ENCODE peak calls at places on chromosome 14, in five cellular contexts. E is HT1080; P is T-helper 2 cell treated with Interferon-gamma antibody and Interleukin-4, amounts not matched to agents 5 μg/mL and 100 μg/mL, for 36 hours; H is GM18507; A is astrocyte of the spinal cord. G is an unnamed sample.
A peak's percentile ranks its signal among the peaks of the same experiment; 100 is the strongest.

GRCh38 chr14:58814476-58814875 is 176.7 kb downstream of the DACT1 start:
- DNase-seq in E (no peak), P (no peak), H (no peak), A (no peak), G (no peak)

GRCh38 chr14:89418452-89418851 is 1.4 kb upstream of the FOXN3 start:
- DNase-seq in E (no peak), P (peak; percentile 19), H (no peak), A (no peak), G (no peak)

GRCh38 chr14:90632868-90633267 is 183.4 kb downstream of the TTC7B start:
- DNase-seq in E (no peak), P (no peak), H (no peak), A (no peak), G (no peak)

GRCh38 chr14:35229495-35230089 is 62.6 kb upstream of the PSMA6 start:
- DNase-seq in E (peak; percentile 18), P (no peak), H (no peak), A (no peak), G (no peak)

GRCh38 chr14:34220311-34220710 is 241.7 kb downstream of the SPTSSA start:
- DNase-seq in E (no peak), P (no peak), H (no peak), A (no peak), G (no peak)

GRCh38 chr14:59244581-59244980 is 56.1 kb downstream of the DAAM1 start:
- DNase-seq in E (no peak), P (no peak), H (no peak), A (no peak), G (no peak)

GRCh38 chr14:38350102-38350501 is 94.2 kb upstream of the CLEC14A start:
- DNase-seq in E (no peak), P (no peak), H (no peak), A (no peak), G (no peak)

GRCh38 chr14:91317381-91318313 is 73.1 kb upstream of the GPR68 start:
- DNase-seq in E (peak; percentile 72), P (peak; percentile 74), H (no peak), A (no peak), G (no peak)

GRCh38 chr14:87081004-87081403 is 912.0 kb downstream of the GALC start:
- DNase-seq in E (no peak), P (no peak), H (no peak), A (no peak), G (no peak)

GRCh38 chr14:58085877-58086276 is 66.1 kb downstream of the ARMH4 start:
- DNase-seq in E (no peak), P (no peak), H (no peak), A (no peak), G (no peak)

GRCh38 chr14:54673193-54674121 is 106.5 kb downstream of the SAMD4A start:
- DNase-seq in E (no peak), P (no peak), H (no peak), A (peak; percentile 53), G (no peak)

GRCh38 chr14:95496690-95497241 is 19.7 kb downstream of the SYNE3 start:
- DNase-seq in E (peak; percentile 74), P (no peak), H (no peak), A (peak; percentile 86), G (peak; percentile 81)

GRCh38 chr14:71166434-71166833 is 259.2 kb downstream of the PCNX1 start:
- DNase-seq in E (peak; percentile 77), P (no peak), H (no peak), A (peak; percentile 81), G (peak; percentile 69)

GRCh38 chr14:98919431-98919830 is 352.6 kb downstream of the BCL11B start:
- DNase-seq in E (no peak), P (no peak), H (no peak), A (no peak), G (no peak)

GRCh38 chr14:58828298-58828697 is 190.5 kb downstream of the DACT1 start:
- DNase-seq in E (no peak), P (no peak), H (no peak), A (no peak), G (no peak)

GRCh38 chr14:24334431-24335271 is at the start of gene ADCY4:
- DNase-seq in E (no peak), P (no peak), H (no peak), A (no peak), G (no peak)

GRCh38 chr14:75654127-75654732 is 6.4 kb downstream of the ERG28 start:
- DNase-seq in E (peak; percentile 52), P (peak; percentile 73), H (peak; percentile 44), A (peak; percentile 66), G (no peak)

GRCh38 chr14:32332415-32333116 is 3.5 kb downstream of the AKAP6 start:
- DNase-seq in E (no peak), P (peak; percentile 21), H (no peak), A (no peak), G (no peak)

GRCh38 chr14:28766505-28767238 is at the start of gene FOXG1:
- DNase-seq in E (no peak), P (no peak), H (no peak), A (peak; percentile 76), G (peak; percentile 75)

GRCh38 chr14:81406863-81407262 is 6.7 kb upstream of the STON2 start:
- DNase-seq in E (peak; percentile 68), P (no peak), H (no peak), A (peak; percentile 84), G (peak; percentile 92)

GRCh38 chr14:60773558-60773957 is 39.0 kb downstream of the MNAT1 start:
- DNase-seq in E (no peak), P (no peak), H (no peak), A (no peak), G (no peak)

GRCh38 chr14:69475194-69475818 is 9.2 kb upstream of the PLEKHD1 start:
- DNase-seq in E (peak; percentile 33), P (no peak), H (no peak), A (peak; percentile 10), G (no peak)

GRCh38 chr14:67575684-67576083 is 24.4 kb downstream of the PIGH start:
- DNase-seq in E (peak; percentile 35), P (no peak), H (no peak), A (no peak), G (no peak)

GRCh38 chr14:22226381-22226780 is 362.6 kb downstream of the DAD1 start:
- DNase-seq in E (peak; percentile 17), P (no peak), H (no peak), A (no peak), G (no peak)

GRCh38 chr14:54976316-54976715 is 50.6 kb downstream of the WDHD1 start:
- DNase-seq in E (peak; percentile 91), P (no peak), H (no peak), A (peak; percentile 82), G (peak; percentile 83)

GRCh38 chr14:52678591-52678990 is 16.8 kb downstream of the ERO1A start:
- DNase-seq in E (no peak), P (no peak), H (no peak), A (no peak), G (no peak)

GRCh38 chr14:90559811-90560492 is 163.1 kb downstream of the CALM1 start:
- DNase-seq in E (no peak), P (no peak), H (no peak), A (no peak), G (no peak)

GRCh38 chr14:94001501-94002396 is 4.6 kb downstream of the CCDC197 start:
- DNase-seq in E (peak; percentile 59), P (peak; percentile 59), H (peak; percentile 57), A (peak; percentile 65), G (peak; percentile 32)

GRCh38 chr14:93012516-93013367 is 89.8 kb downstream of the CHGA start:
- DNase-seq in E (no peak), P (no peak), H (no peak), A (no peak), G (no peak)

GRCh38 chr14:68664225-68664681 is 128.6 kb downstream of the ZFP36L1 start:
- DNase-seq in E (no peak), P (peak; percentile 60), H (peak; percentile 29), A (no peak), G (no peak)

G was measured in astrocyte of the cerebellum.